ENCODE peak calls at places on chromosome 22, in seven cellular contexts. X is activated CD4-positive, alpha-beta T cell treated with anti-CD3 and anti-CD28 coated beads, Interleukin-2, amount 50 U/mL, for 4 hours; P is CD4-positive, alpha-beta T cell; B is GM12891; L is cardiac septum; G is H7; Z is endothelial cell of umbilical vein. F is an unnamed sample.

GRCh38 chr22:49014227-49015201 is 813.2 kb downstream of the BRD1 start:
- DNase-seq in Z (no peak), P (no peak), B (no peak), X (no peak), G (peak), L (peak), F (no peak)

GRCh38 chr22:37735054-37735453 is 38.2 kb downstream of the TRIOBP start:
- DNase-seq in X (no peak), L (no peak), G (peak), Z (no peak), P (no peak), B (no peak), F (peak)

GRCh38 chr22:44642096-44642644 is 59.8 kb upstream of the PRR5 start:
- DNase-seq in Z (no peak), B (no peak), P (no peak), G (no peak), X (no peak), L (peak), F (no peak)

GRCh38 chr22:23530106-23530505 is 50.0 kb downstream of the IGLL1 start:
- DNase-seq in P (no peak), B (no peak), L (peak), X (no peak), G (peak), Z (no peak), F (no peak)

GRCh38 chr22:42695294-42695693 is 25.4 kb downstream of the A4GALT start:
- DNase-seq in Z (no peak), X (no peak), G (peak), B (no peak), L (peak), P (no peak), F (peak)

GRCh38 chr22:30014244-30014643 is 66.0 kb upstream of the HORMAD2 start:
- DNase-seq in P (no peak), B (no peak), L (no peak), X (no peak), G (no peak), Z (no peak), F (no peak)

GRCh38 chr22:20464096-20464614 is 26.5 kb upstream of the SCARF2 start:
- DNase-seq in X (peak), L (no peak), P (peak), Z (no peak), G (no peak), B (peak), F (no peak)

GRCh38 chr22:40452730-40453487 is 82.5 kb downstream of the SGSM3 start:
- DNase-seq in G (no peak), B (no peak), Z (no peak), X (no peak), P (no peak), L (no peak), F (no peak)

GRCh38 chr22:35914665-35915476 is 113.8 kb downstream of the RBFOX2 start:
- DNase-seq in B (no peak), P (no peak), G (peak), Z (peak), L (no peak), X (no peak), F (peak)

GRCh38 chr22:48953830-48954229 is 873.8 kb downstream of the BRD1 start:
- DNase-seq in P (no peak), L (peak), B (no peak), X (no peak), G (peak), Z (no peak), F (no peak)

GRCh38 chr22:28139993-28140392 is 220.9 kb upstream of the PITPNB start:
- DNase-seq in G (no peak), P (no peak), L (no peak), B (no peak), Z (peak), X (no peak), F (no peak)